ENCODE peak calls at places on chromosomes 1 and 21, in six cellular contexts. Q is cardiac fibroblast, N is epithelial cell of proximal tubule, R is ACHN, D is EH, M is A549. V is an unnamed sample.

GRCh38 chr1:37325509-37326437 is 148.6 kb upstream of the ZC3H12A start:
- DNase-seq in Q (no peak), R (no peak), D (no peak), M (no peak), N (no peak), V (no peak)

GRCh38 chr1:180923024-180923841 is 10.5 kb downstream of the KIAA1614 start:
- DNase-seq in N (peak), M (no peak), R (peak), Q (peak), D (peak), V (peak)

GRCh38 chr21:45074048-45074817 is at the start of gene ADARB1:
- DNase-seq in R (peak), M (peak), D (peak), N (no peak), Q (peak), V (peak)

GRCh38 chr1:208835082-208835467 is 590.9 kb upstream of the PLXNA2 start:
- DNase-seq in R (no peak), N (no peak), D (no peak), M (no peak), Q (no peak), V (no peak)

GRCh38 chr1:78318011-78318410 is 172.8 kb upstream of the PTGFR start:
- DNase-seq in D (no peak), Q (no peak), N (no peak), R (no peak), M (no peak), V (no peak)

GRCh38 chr1:201265771-201266170 is 17.5 kb upstream of the PKP1 start:
- DNase-seq in D (peak), N (no peak), Q (no peak), M (peak), R (no peak), V (no peak)

GRCh38 chr1:156816561-156817328 is at the start of gene SH2D2A:
- DNase-seq in R (no peak), N (no peak), Q (peak), M (no peak), D (peak), V (peak)

GRCh38 chr21:35424122-35424521 is 375.0 kb upstream of the RUNX1 start:
- DNase-seq in R (no peak), D (no peak), N (no peak), Q (peak), M (no peak), V (no peak)

GRCh38 chr1:230264342-230264741 is 161.8 kb downstream of the PGBD5 start:
- DNase-seq in Q (no peak), N (no peak), R (no peak), M (no peak), D (no peak), V (no peak)

GRCh38 chr1:150562384-150563339 is 13.5 kb downstream of the ADAMTSL4 start:
- DNase-seq in R (peak), Q (no peak), N (no peak), D (peak), M (no peak), V (no peak)

GRCh38 chr1:236642763-236643162 is 38.4 kb upstream of the HEATR1 start:
- DNase-seq in Q (no peak), D (no peak), N (no peak), R (no peak), M (no peak), V (no peak)

GRCh38 chr1:53622531-53622930 is 116.4 kb downstream of the GLIS1 start:
- DNase-seq in R (no peak), D (no peak), N (no peak), M (no peak), Q (no peak), V (no peak)

GRCh38 chr1:153626929-153627796 is at the start of gene S100A13:
- DNase-seq in M (peak), Q (peak), R (peak), N (peak), D (peak), V (peak)

GRCh38 chr1:40257313-40257687 is 736 bp upstream of the ZMPSTE24 start:
- DNase-seq in M (no peak), Q (no peak), D (no peak), R (no peak), N (no peak), V (no peak)

GRCh38 chr1:199242162-199242561 is 603.3 kb downstream of the PTPRC start:
- DNase-seq in N (no peak), Q (no peak), M (no peak), R (no peak), D (no peak), V (no peak)

GRCh38 chr1:47840338-47840737 is 156.8 kb downstream of the TRABD2B start:
- DNase-seq in D (no peak), M (no peak), N (no peak), R (no peak), Q (no peak), V (no peak)

GRCh38 chr1:161085165-161085564 is 4.2 kb downstream of the NECTIN4 start:
- DNase-seq in D (peak), N (no peak), R (no peak), Q (no peak), M (no peak), V (no peak)

GRCh38 chr21:43585924-43586411 is 73.3 kb downstream of the HSF2BP start:
- DNase-seq in D (peak), M (peak), Q (peak), R (peak), N (peak), V (peak)

GRCh38 chr21:44083631-44084291 is 23.4 kb upstream of the PWP2 start:
- DNase-seq in D (no peak), R (no peak), Q (no peak), N (no peak), M (no peak), V (no peak)

GRCh38 chr1:50697440-50698421 is 262.3 kb downstream of the FAF1 start:
- DNase-seq in D (no peak), R (no peak), M (no peak), N (peak), Q (peak), V (no peak)

GRCh38 chr1:63777965-63778880 is 4.4 kb downstream of the ROR1 start:
- DNase-seq in M (no peak), N (no peak), R (no peak), Q (no peak), D (no peak), V (no peak)

GRCh38 chr1:183942933-183943693 is 94.4 kb downstream of the COLGALT2 start:
- DNase-seq in M (no peak), N (peak), Q (peak), R (peak), D (peak), V (peak)

GRCh38 chr1:223264983-223265663 is 98.9 kb downstream of the SUSD4 start:
- DNase-seq in D (no peak), N (no peak), M (no peak), Q (no peak), R (no peak), V (no peak)

GRCh38 chr1:11925938-11926292 is 312 bp downstream of the KIAA2013 start:
- DNase-seq in N (no peak), M (no peak), R (no peak), Q (no peak), D (no peak), V (no peak)

GRCh38 chr1:164440222-164440621 is 118.8 kb upstream of the PBX1 start:
- DNase-seq in Q (peak), N (no peak), D (peak), M (peak), R (peak), V (peak)

GRCh38 chr1:114152211-114153050 is 1.2 kb downstream of the SYT6 start:
- DNase-seq in M (peak), R (peak), Q (peak), N (no peak), D (peak), V (peak)

GRCh38 chr1:214127705-214128104 is 139.9 kb downstream of the PROX1 start:
- DNase-seq in Q (no peak), M (no peak), N (no peak), R (no peak), D (no peak), V (no peak)

GRCh38 chr1:116506132-116507004 is 64.5 kb downstream of the CD58 start:
- DNase-seq in N (no peak), M (no peak), Q (no peak), R (peak), D (no peak), V (no peak)

GRCh38 chr1:212413902-212414327 is 771 bp downstream of the PACC1 start:
- DNase-seq in M (peak), Q (peak), N (no peak), D (peak), R (no peak), V (no peak)

GRCh38 chr1:50422675-50422945 is 633 bp downstream of the DMRTA2 start:
- DNase-seq in M (no peak), D (no peak), N (no peak), R (no peak), Q (no peak), V (no peak)

GRCh38 chr1:154814106-154814505 is 56.0 kb downstream of the KCNN3 start:
- DNase-seq in R (no peak), M (no peak), N (no peak), Q (no peak), D (no peak), V (no peak)

GRCh38 chr1:2941907-2942306 is 79.4 kb upstream of the ACTRT2 start:
- DNase-seq in M (no peak), Q (no peak), D (no peak), N (no peak), R (no peak), V (no peak)

GRCh38 chr1:32992489-32993214 is 28.0 kb upstream of the RNF19B start:
- DNase-seq in R (peak), N (no peak), M (peak), Q (peak), D (peak), V (peak)

GRCh38 chr1:54297596-54298283 is 97.8 kb downstream of the MRPL37 start:
- DNase-seq in M (no peak), D (peak), R (no peak), N (no peak), Q (no peak), V (no peak)

GRCh38 chr1:103220503-103221095 is 112.3 kb upstream of the COL11A1 start:
- DNase-seq in R (no peak), D (peak), Q (peak), N (peak), M (no peak), V (peak)

GRCh38 chr1:248821101-248821500 is 4.6 kb downstream of the SH3BP5L start:
- DNase-seq in M (peak), D (peak), R (peak), N (no peak), Q (peak), V (no peak)

GRCh38 chr21:45098867-45099266 is 24.5 kb downstream of the ADARB1 start:
- DNase-seq in D (peak), M (no peak), R (peak), Q (peak), N (no peak), V (peak)

GRCh38 chr1:7646981-7647901 is 123.9 kb upstream of the VAMP3 start:
- DNase-seq in M (peak), Q (peak), D (peak), N (no peak), R (peak), V (peak)

GRCh38 chr1:211912844-211913432 is 82.4 kb upstream of the LPGAT1 start:
- DNase-seq in Q (no peak), M (no peak), N (no peak), R (no peak), D (no peak), V (no peak)